ENCODE peak calls at places on chromosomes 6 and 20, in seven cellular contexts. W is stimulated activated naive CD8-positive, alpha-beta T cell treated with anti-CD3 and anti-CD28 coated beads, Interleukin-15, amount 100 ng/mL, for 72 hours; Q is activated CD4-positive, alpha-beta T cell treated with anti-CD3 and anti-CD28 coated beads, Interleukin-2, amount 50 U/mL, for 1 hour; C is RCC 7860; R is A549; J is Panc1; N is HFFc6. L is an unnamed sample.

GRCh38 chr6:78611097-78611625 is 256.2 kb upstream of the IRAK1BP1 start:
- DNase-seq in W (no peak), R (no peak), Q (no peak), J (no peak), N (no peak), C (no peak), L (no peak)

GRCh38 chr6:126040826-126041225 is 54.5 kb downstream of the TRMT11 start:
- DNase-seq in R (peak; percentile 53), C (peak; percentile 67), W (no peak), Q (no peak), J (peak; percentile 47), N (peak; percentile 60), L (peak; percentile 27)

GRCh38 chr6:89035252-89036106 is 45.1 kb upstream of the PNRC1 start:
- DNase-seq in W (no peak), Q (no peak), C (peak; percentile 84), R (peak; percentile 51), J (peak; percentile 22), N (peak; percentile 86), L (peak; percentile 91)

GRCh38 chr6:132054525-132054924 is 103.4 kb upstream of the CCN2 start:
- DNase-seq in Q (no peak), C (peak; percentile 14), W (no peak), R (no peak), N (peak; percentile 65), J (peak; percentile 8), L (no peak)

GRCh38 chr20:5974531-5974930 is 24.1 kb downstream of the MCM8 start:
- DNase-seq in N (no peak), W (no peak), R (no peak), Q (no peak), J (no peak), C (peak; percentile 7), L (no peak)

GRCh38 chr20:33654680-33655161 is 7.4 kb upstream of the C20orf144 start:
- DNase-seq in C (no peak), W (no peak), R (no peak), Q (no peak), J (no peak), N (no peak), L (no peak)

GRCh38 chr6:161346717-161347504 is 73.0 kb upstream of the AGPAT4 start:
- DNase-seq in W (no peak), N (no peak), R (no peak), J (no peak), C (no peak), Q (no peak), L (no peak)

GRCh38 chr6:27668442-27669275 is 195.8 kb upstream of the ZNF184 start:
- DNase-seq in C (peak; percentile 64), N (peak; percentile 81), Q (no peak), W (peak; percentile 62), J (peak; percentile 94), R (no peak), L (peak; percentile 53)

GRCh38 chr20:49980140-49981008 is 2.4 kb upstream of the SNAI1 start:
- DNase-seq in J (no peak), C (no peak), W (no peak), Q (no peak), R (no peak), N (no peak), L (no peak)

GRCh38 chr20:59955131-59955796 is 3.0 kb upstream of the CDH26 start:
- DNase-seq in J (no peak), Q (no peak), C (peak; percentile 20), R (peak; percentile 40), W (no peak), N (peak; percentile 20), L (peak; percentile 42)

GRCh38 chr6:112221561-112221960 is 32.8 kb downstream of the LAMA4 start:
- DNase-seq in Q (no peak), J (no peak), W (no peak), R (no peak), C (no peak), N (no peak), L (no peak)

GRCh38 chr6:125316621-125317020 is 14.9 kb upstream of the HDDC2 start:
- DNase-seq in R (no peak), J (no peak), Q (no peak), W (no peak), N (no peak), C (no peak), L (no peak)

GRCh38 chr20:54028276-54029011 is 42.0 kb downstream of the BCAS1 start:
- DNase-seq in C (no peak), Q (no peak), W (no peak), N (no peak), R (no peak), J (no peak), L (no peak)

GRCh38 chr20:51687071-51687470 is 81.1 kb downstream of the ATP9A start:
- DNase-seq in N (peak; percentile 55), C (peak; percentile 81), Q (no peak), J (no peak), W (no peak), R (peak; percentile 89), L (peak; percentile 95)

GRCh38 chr6:32967151-32968091 is 973 bp upstream of the BRD2 start:
- DNase-seq in W (no peak), J (no peak), Q (peak; percentile 29), C (peak; percentile 34), R (no peak), N (peak; percentile 45), L (peak; percentile 56)

GRCh38 chr20:35870541-35871307 is 83.6 kb downstream of the SCAND1 start:
- DNase-seq in C (no peak), J (peak; percentile 35), R (no peak), N (no peak), Q (no peak), W (no peak), L (no peak)

GRCh38 chr6:1426416-1426815 is 37.0 kb downstream of the FOXF2 start:
- DNase-seq in J (no peak), W (no peak), N (no peak), C (no peak), R (no peak), Q (no peak), L (no peak)

GRCh38 chr20:12315652-12316051 is 398.0 kb downstream of the BTBD3 start:
- DNase-seq in C (no peak), N (no peak), W (no peak), R (no peak), J (no peak), Q (no peak), L (no peak)

GRCh38 chr6:3232017-3232838 is 4.8 kb upstream of the TUBB2B start:
- DNase-seq in N (no peak), J (no peak), C (no peak), W (no peak), R (no peak), Q (no peak), L (no peak)

GRCh38 chr6:62971976-62972658 is 239.2 kb upstream of the FKBP1C start:
- DNase-seq in J (no peak), R (no peak), W (no peak), N (no peak), Q (no peak), C (peak; percentile 68), L (no peak)

GRCh38 chr6:125748534-125749111 is 809 bp upstream of the HEY2 start:
- DNase-seq in J (no peak), R (no peak), C (no peak), Q (no peak), W (no peak), N (no peak), L (no peak)

GRCh38 chr6:128500017-128500416 is 20.4 kb downstream of the PTPRK start:
- DNase-seq in J (no peak), N (no peak), W (no peak), C (no peak), R (no peak), Q (no peak), L (no peak)

GRCh38 chr20:58131111-58131510 is 97.3 kb downstream of the ANKRD60 start:
- DNase-seq in W (no peak), N (no peak), Q (no peak), C (no peak), R (no peak), J (no peak), L (no peak)

GRCh38 chr20:50460608-50461268 is 49.4 kb upstream of the PTPN1 start:
- DNase-seq in J (peak; percentile 74), C (peak; percentile 71), R (peak; percentile 95), Q (peak; percentile 81), W (peak; percentile 83), N (peak; percentile 71), L (peak; percentile 84)

GRCh38 chr6:98880486-98880885 is 46.1 kb downstream of the POU3F2 start:
- DNase-seq in J (no peak), R (no peak), N (no peak), C (no peak), W (no peak), Q (no peak), L (no peak)

GRCh38 chr6:41562633-41562975 is 16.4 kb downstream of the FOXP4 start:
- DNase-seq in C (no peak), R (no peak), N (no peak), J (no peak), Q (no peak), W (no peak), L (no peak)

GRCh38 chr20:2210646-2211556 is 84.9 kb upstream of the TGM3 start:
- DNase-seq in N (peak; percentile 84), J (no peak), C (no peak), R (no peak), Q (no peak), W (no peak), L (peak; percentile 100)

GRCh38 chr6:139334791-139335446 is 39.5 kb downstream of the CITED2 start:
- DNase-seq in Q (no peak), R (no peak), W (no peak), J (no peak), N (peak; percentile 85), C (no peak), L (no peak)

GRCh38 chr20:20412750-20413149 is 44.8 kb downstream of the INSM1 start:
- DNase-seq in C (no peak), N (no peak), W (no peak), J (no peak), Q (no peak), R (no peak), L (no peak)